ENCODE peak calls at places on chromosome 21, in five cellular contexts. One of them, this sample, is unnamed.

GRCh38 chr21:23016617-23017016 is 2018.4 kb downstream of the NCAM2 start:
- DNase-seq in NCI-H1436: no peak
- DNase-seq in uterus: no peak
- DNase-seq in activated naive CD4-positive, alpha-beta T cell treated with anti-CD3 and anti-CD28 coated beads, Interleukin-2, amount 10 ng/mL, durations not matched to agents 7 days and 5 days: no peak
- DNase-seq in brain microvascular endothelial cell: no peak
- DNase-seq in this sample: no peak

GRCh38 chr21:33968082-33968997 is 52.7 kb upstream of the ATP5PO start:
- DNase-seq in uterus: no peak
- DNase-seq in brain microvascular endothelial cell: peak; percentile 64
- DNase-seq in NCI-H1436: no peak
- DNase-seq in activated naive CD4-positive, alpha-beta T cell treated with anti-CD3 and anti-CD28 coated beads, Interleukin-2, amount 10 ng/mL, durations not matched to agents 7 days and 5 days: peak; percentile 30
- DNase-seq in this sample: no peak

GRCh38 chr21:29610960-29611359 is 312.2 kb downstream of the BACH1 start:
- DNase-seq in NCI-H1436: no peak
- DNase-seq in activated naive CD4-positive, alpha-beta T cell treated with anti-CD3 and anti-CD28 coated beads, Interleukin-2, amount 10 ng/mL, durations not matched to agents 7 days and 5 days: no peak
- DNase-seq in brain microvascular endothelial cell: peak; percentile 1
- DNase-seq in uterus: no peak
- DNase-seq in this sample: no peak

GRCh38 chr21:38945536-38946245 is 140.0 kb downstream of the ETS2 start:
- DNase-seq in brain microvascular endothelial cell: peak; percentile 75
- DNase-seq in NCI-H1436: no peak
- DNase-seq in activated naive CD4-positive, alpha-beta T cell treated with anti-CD3 and anti-CD28 coated beads, Interleukin-2, amount 10 ng/mL, durations not matched to agents 7 days and 5 days: no peak
- DNase-seq in uterus: no peak
- DNase-seq in this sample: no peak

GRCh38 chr21:25501996-25502665 is 105.2 kb downstream of the MRPL39 start:
- DNase-seq in uterus: no peak
- DNase-seq in NCI-H1436: no peak
- DNase-seq in activated naive CD4-positive, alpha-beta T cell treated with anti-CD3 and anti-CD28 coated beads, Interleukin-2, amount 10 ng/mL, durations not matched to agents 7 days and 5 days: no peak
- DNase-seq in brain microvascular endothelial cell: no peak
- DNase-seq in this sample: no peak

GRCh38 chr21:45363921-45364463 is 41.0 kb upstream of the COL18A1 start:
- DNase-seq in uterus: peak; percentile 91
- DNase-seq in activated naive CD4-positive, alpha-beta T cell treated with anti-CD3 and anti-CD28 coated beads, Interleukin-2, amount 10 ng/mL, durations not matched to agents 7 days and 5 days: peak; percentile 28
- DNase-seq in NCI-H1436: no peak
- DNase-seq in brain microvascular endothelial cell: peak; percentile 98
- DNase-seq in this sample: peak; percentile 85

GRCh38 chr21:46551636-46552241 is 53.1 kb downstream of the S100B start:
- DNase-seq in NCI-H1436: no peak
- DNase-seq in brain microvascular endothelial cell: no peak
- DNase-seq in uterus: no peak
- DNase-seq in activated naive CD4-positive, alpha-beta T cell treated with anti-CD3 and anti-CD28 coated beads, Interleukin-2, amount 10 ng/mL, durations not matched to agents 7 days and 5 days: peak; percentile 58
- DNase-seq in this sample: no peak

GRCh38 chr21:22536511-22536910 is 1538.3 kb downstream of the NCAM2 start:
- DNase-seq in uterus: no peak
- DNase-seq in brain microvascular endothelial cell: no peak
- DNase-seq in NCI-H1436: no peak
- DNase-seq in activated naive CD4-positive, alpha-beta T cell treated with anti-CD3 and anti-CD28 coated beads, Interleukin-2, amount 10 ng/mL, durations not matched to agents 7 days and 5 days: no peak
- DNase-seq in this sample: no peak

GRCh38 chr21:17492415-17493168 is 20.3 kb upstream of the CXADR start:
- DNase-seq in activated naive CD4-positive, alpha-beta T cell treated with anti-CD3 and anti-CD28 coated beads, Interleukin-2, amount 10 ng/mL, durations not matched to agents 7 days and 5 days: no peak
- DNase-seq in NCI-H1436: no peak
- DNase-seq in uterus: no peak
- DNase-seq in brain microvascular endothelial cell: no peak
- DNase-seq in this sample: no peak